ENCODE peak calls at places on chromosomes 3 and 15, in nine cellular contexts. One of them, this sample, is unnamed. For H3K4me1, the result is how much of the 10 kb centered on the place peaks cover.

GRCh38 chr3:190322604-190323240 is 476 bp upstream of the CLDN1 start:
- DNase-seq in cardiac muscle cell: peak
- DNase-seq in neural progenitor cell: no peak
- DNase-seq in BE2C: no peak
- DNase-seq in left ventricle myocardium inferior: no peak
- DNase-seq in heart right ventricle: no peak
- DNase-seq in CD8-positive, alpha-beta memory T cell: no peak
- DNase-seq in upper lobe of right lung: no peak
- DNase-seq in mesendoderm: no peak
- DNase-seq in this sample: no peak

GRCh38 chr3:105369501-105370371 is 3.0 kb downstream of the ALCAM start:
- DNase-seq in heart right ventricle: peak
- DNase-seq in cardiac muscle cell: peak
- DNase-seq in CD8-positive, alpha-beta memory T cell: peak
- DNase-seq in left ventricle myocardium inferior: peak
- DNase-seq in mesendoderm: peak
- DNase-seq in upper lobe of right lung: peak
- DNase-seq in neural progenitor cell: peak
- DNase-seq in BE2C: peak
- DNase-seq in this sample: peak

GRCh38 chr15:59372352-59373211 is at the start of gene MYO1E:
- DNase-seq in neural progenitor cell: peak
- DNase-seq in heart right ventricle: peak
- DNase-seq in BE2C: peak
- DNase-seq in CD8-positive, alpha-beta memory T cell: no peak
- DNase-seq in mesendoderm: peak
- DNase-seq in upper lobe of right lung: peak
- DNase-seq in left ventricle myocardium inferior: peak
- DNase-seq in cardiac muscle cell: peak
- DNase-seq in this sample: peak

GRCh38 chr3:107685383-107685782 is 162.6 kb downstream of the BBX start:
- DNase-seq in cardiac muscle cell: no peak
- DNase-seq in upper lobe of right lung: no peak
- DNase-seq in neural progenitor cell: no peak
- DNase-seq in BE2C: no peak
- DNase-seq in left ventricle myocardium inferior: no peak
- DNase-seq in mesendoderm: no peak
- DNase-seq in heart right ventricle: no peak
- DNase-seq in CD8-positive, alpha-beta memory T cell: no peak
- DNase-seq in this sample: no peak

GRCh38 chr3:141000691-141001090 is 50.5 kb upstream of the SPSB4 start:
- DNase-seq in neural progenitor cell: no peak
- DNase-seq in mesendoderm: peak
- DNase-seq in BE2C: no peak
- DNase-seq in left ventricle myocardium inferior: no peak
- DNase-seq in upper lobe of right lung: no peak
- DNase-seq in cardiac muscle cell: no peak
- DNase-seq in CD8-positive, alpha-beta memory T cell: no peak
- DNase-seq in heart right ventricle: no peak
- DNase-seq in this sample: no peak

GRCh38 chr3:129122697-129123055 is 1.1 kb upstream of the RAB43 start:
- DNase-seq in heart right ventricle: no peak
- DNase-seq in left ventricle myocardium inferior: no peak
- DNase-seq in neural progenitor cell: no peak
- DNase-seq in mesendoderm: peak
- DNase-seq in CD8-positive, alpha-beta memory T cell: no peak
- DNase-seq in cardiac muscle cell: peak
- DNase-seq in upper lobe of right lung: no peak
- DNase-seq in BE2C: no peak
- DNase-seq in this sample: no peak

GRCh38 chr15:82127581-82127980 is 81.8 kb upstream of the MEX3B start:
- DNase-seq in cardiac muscle cell: no peak
- DNase-seq in CD8-positive, alpha-beta memory T cell: no peak
- DNase-seq in mesendoderm: no peak
- DNase-seq in upper lobe of right lung: no peak
- DNase-seq in left ventricle myocardium inferior: no peak
- DNase-seq in heart right ventricle: no peak
- DNase-seq in neural progenitor cell: no peak
- DNase-seq in BE2C: no peak
- DNase-seq in this sample: no peak

GRCh38 chr3:177337548-177338331 is 140.5 kb upstream of the TBL1XR1 start:
- DNase-seq in left ventricle myocardium inferior: no peak
- DNase-seq in mesendoderm: no peak
- DNase-seq in cardiac muscle cell: peak
- DNase-seq in upper lobe of right lung: no peak
- DNase-seq in CD8-positive, alpha-beta memory T cell: peak
- DNase-seq in BE2C: no peak
- DNase-seq in heart right ventricle: no peak
- DNase-seq in neural progenitor cell: no peak
- DNase-seq in this sample: no peak

GRCh38 chr15:41989573-41990242 is 17.4 kb upstream of the EHD4 start:
- DNase-seq in mesendoderm: peak
- DNase-seq in cardiac muscle cell: peak
- DNase-seq in neural progenitor cell: peak
- DNase-seq in BE2C: peak
- DNase-seq in heart right ventricle: peak
- DNase-seq in left ventricle myocardium inferior: peak
- DNase-seq in upper lobe of right lung: peak
- DNase-seq in CD8-positive, alpha-beta memory T cell: peak
- DNase-seq in this sample: peak

GRCh38 chr15:27854601-27855000 is 244.5 kb downstream of the OCA2 start:
- DNase-seq in heart right ventricle: no peak
- DNase-seq in left ventricle myocardium inferior: no peak
- DNase-seq in mesendoderm: no peak
- DNase-seq in BE2C: no peak
- DNase-seq in cardiac muscle cell: no peak
- DNase-seq in neural progenitor cell: no peak
- DNase-seq in upper lobe of right lung: no peak
- DNase-seq in CD8-positive, alpha-beta memory T cell: no peak
- DNase-seq in this sample: no peak

GRCh38 chr3:171086914-171087313 is 60.4 kb upstream of the SLC2A2 start:
- DNase-seq in upper lobe of right lung: no peak
- DNase-seq in heart right ventricle: no peak
- DNase-seq in left ventricle myocardium inferior: no peak
- DNase-seq in mesendoderm: no peak
- DNase-seq in BE2C: no peak
- DNase-seq in cardiac muscle cell: no peak
- DNase-seq in neural progenitor cell: no peak
- DNase-seq in CD8-positive, alpha-beta memory T cell: no peak
- DNase-seq in this sample: no peak

GRCh38 chr15:56428821-56429458 is 36.0 kb downstream of the MNS1 start:
- DNase-seq in left ventricle myocardium inferior: no peak
- DNase-seq in cardiac muscle cell: peak
- DNase-seq in CD8-positive, alpha-beta memory T cell: no peak
- DNase-seq in neural progenitor cell: peak
- DNase-seq in BE2C: no peak
- DNase-seq in upper lobe of right lung: no peak
- DNase-seq in heart right ventricle: no peak
- DNase-seq in mesendoderm: peak
- DNase-seq in this sample: no peak

GRCh38 chr3:46962427-46962826 is 14.1 kb downstream of the CCDC12 start:
- DNase-seq in BE2C: no peak
- DNase-seq in heart right ventricle: no peak
- DNase-seq in CD8-positive, alpha-beta memory T cell: no peak
- DNase-seq in upper lobe of right lung: no peak
- DNase-seq in neural progenitor cell: no peak
- DNase-seq in mesendoderm: no peak
- DNase-seq in left ventricle myocardium inferior: no peak
- DNase-seq in cardiac muscle cell: no peak
- DNase-seq in this sample: no peak

GRCh38 chr15:20348291-20348899 is 193.2 kb downstream of the GOLGA6L6 start:
- DNase-seq in neural progenitor cell: no peak
- DNase-seq in upper lobe of right lung: no peak
- DNase-seq in heart right ventricle: no peak
- DNase-seq in CD8-positive, alpha-beta memory T cell: no peak
- DNase-seq in BE2C: no peak
- DNase-seq in cardiac muscle cell: no peak
- DNase-seq in mesendoderm: no peak
- DNase-seq in left ventricle myocardium inferior: no peak
- DNase-seq in this sample: no peak

GRCh38 chr15:20349774-20350498 is 191.7 kb downstream of the GOLGA6L6 start:
- DNase-seq in BE2C: no peak
- DNase-seq in mesendoderm: no peak
- DNase-seq in cardiac muscle cell: no peak
- DNase-seq in CD8-positive, alpha-beta memory T cell: no peak
- DNase-seq in left ventricle myocardium inferior: no peak
- DNase-seq in heart right ventricle: no peak
- DNase-seq in neural progenitor cell: no peak
- DNase-seq in upper lobe of right lung: peak
- DNase-seq in this sample: no peak

GRCh38 chr15:20351448-20351961 is 190.1 kb downstream of the GOLGA6L6 start:
- DNase-seq in neural progenitor cell: no peak
- DNase-seq in left ventricle myocardium inferior: no peak
- DNase-seq in mesendoderm: no peak
- DNase-seq in upper lobe of right lung: peak
- DNase-seq in BE2C: no peak
- DNase-seq in cardiac muscle cell: no peak
- DNase-seq in CD8-positive, alpha-beta memory T cell: no peak
- DNase-seq in heart right ventricle: no peak
- DNase-seq in this sample: peak

GRCh38 chr15:20346082-20346805 is 195.4 kb downstream of the GOLGA6L6 start:
- DNase-seq in upper lobe of right lung: peak
- DNase-seq in cardiac muscle cell: no peak
- DNase-seq in neural progenitor cell: no peak
- DNase-seq in heart right ventricle: no peak
- DNase-seq in left ventricle myocardium inferior: no peak
- DNase-seq in mesendoderm: no peak
- DNase-seq in BE2C: no peak
- DNase-seq in CD8-positive, alpha-beta memory T cell: no peak
- DNase-seq in this sample: no peak

DNA sequence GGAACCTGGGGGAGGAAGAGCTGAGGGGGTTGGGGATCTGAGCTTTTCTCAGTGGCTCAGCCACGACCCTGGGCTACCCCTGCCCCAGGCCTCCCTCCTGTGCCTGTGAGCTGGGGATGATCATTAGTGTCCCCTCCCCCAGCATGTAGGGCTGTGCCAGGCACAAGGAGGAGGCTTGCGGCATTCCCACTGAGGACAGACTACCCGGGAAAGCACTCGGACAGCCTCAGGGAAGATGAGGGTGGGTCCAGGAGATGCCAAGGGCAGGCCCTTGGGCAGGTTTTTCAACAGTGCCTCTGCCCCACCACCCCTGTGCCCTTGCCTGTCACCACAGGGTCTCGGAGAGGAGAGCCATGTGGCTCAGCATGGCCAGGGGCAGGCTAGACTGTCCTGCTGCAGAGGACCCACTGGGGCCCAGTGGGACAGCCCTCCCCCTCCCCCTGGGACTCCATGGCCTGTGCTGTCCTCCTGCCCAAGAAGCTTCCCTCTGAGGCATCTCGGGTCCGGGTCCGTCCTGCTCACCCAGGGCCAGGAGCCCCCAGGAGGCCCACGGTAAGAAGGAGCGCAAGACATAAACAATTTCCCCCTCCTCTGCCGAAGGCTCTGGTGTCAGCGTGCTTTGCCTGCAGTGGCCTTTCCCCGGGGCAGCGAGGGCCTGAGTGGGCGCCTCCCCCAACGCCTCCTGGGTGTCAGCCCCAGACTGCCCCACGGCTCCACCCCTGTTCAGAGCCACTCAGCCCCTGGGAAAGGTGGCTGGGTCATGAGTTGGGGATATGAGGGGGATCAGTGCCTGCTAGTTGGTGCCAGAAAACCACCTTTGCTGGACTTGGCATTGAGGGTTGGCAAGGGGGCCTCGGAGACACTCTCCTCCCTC is 192.5 kb downstream of the GOLGA6L6 start:
- DNase-seq in neural progenitor cell: no peak
- DNase-seq in left ventricle myocardium inferior: no peak
- DNase-seq in upper lobe of right lung: peak
- DNase-seq in heart right ventricle: no peak
- DNase-seq in mesendoderm: no peak
- DNase-seq in CD8-positive, alpha-beta memory T cell: no peak
- DNase-seq in cardiac muscle cell: no peak
- DNase-seq in BE2C: no peak
- DNase-seq in this sample: peak
- H3K4me3 ChIP-seq in neural progenitor cell: no peak
- H3K4me3 ChIP-seq in left ventricle myocardium inferior: no peak
- H3K4me3 ChIP-seq in upper lobe of right lung: no peak
- H3K4me3 ChIP-seq in heart right ventricle: no peak
- H3K4me3 ChIP-seq in mesendoderm: no peak
- H3K4me3 ChIP-seq in CD8-positive, alpha-beta memory T cell: no peak
- H3K4me3 ChIP-seq in cardiac muscle cell: no peak
- H3K4me3 ChIP-seq in BE2C: no peak
- H3K4me3 ChIP-seq in this sample: peak

GRCh38 chr3:37326144-37326543 is 151.8 kb upstream of the LRRFIP2 start:
- DNase-seq in BE2C: no peak
- DNase-seq in left ventricle myocardium inferior: no peak
- DNase-seq in upper lobe of right lung: no peak
- DNase-seq in CD8-positive, alpha-beta memory T cell: no peak
- DNase-seq in heart right ventricle: no peak
- DNase-seq in mesendoderm: no peak
- DNase-seq in neural progenitor cell: no peak
- DNase-seq in cardiac muscle cell: no peak
- DNase-seq in this sample: no peak
- H3K4me1 ChIP-seq in BE2C: under half
- H3K4me1 ChIP-seq in left ventricle myocardium inferior: under half
- H3K4me1 ChIP-seq in upper lobe of right lung: under half
- H3K4me1 ChIP-seq in CD8-positive, alpha-beta memory T cell: under half
- H3K4me1 ChIP-seq in heart right ventricle: under half
- H3K4me1 ChIP-seq in mesendoderm: under half
- H3K4me1 ChIP-seq in neural progenitor cell: under half
- H3K4me1 ChIP-seq in cardiac muscle cell: under half
- H3K4me1 ChIP-seq in this sample: under half

DNA sequence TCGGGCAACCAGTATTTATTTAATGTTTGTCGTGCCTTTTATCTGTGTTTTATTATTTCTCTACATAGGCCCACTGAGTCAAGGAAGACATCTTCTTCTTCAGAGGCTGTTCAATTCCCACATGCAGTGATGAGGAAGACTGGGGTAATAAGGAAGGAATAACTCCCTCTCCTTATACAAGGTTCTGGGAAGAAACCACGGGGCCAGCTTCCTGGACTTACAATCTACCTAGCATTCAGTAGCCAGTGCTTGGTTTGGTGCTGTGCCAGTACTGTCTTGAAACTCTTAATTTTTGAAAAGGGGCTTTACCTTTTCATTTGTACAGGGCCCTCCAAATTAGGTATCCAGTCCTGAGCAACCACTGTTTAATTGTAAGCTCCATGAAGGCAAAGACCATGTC is 51.2 kb downstream of the SRGAP3 start:
- DNase-seq in upper lobe of right lung: no peak
- DNase-seq in left ventricle myocardium inferior: no peak
- DNase-seq in neural progenitor cell: no peak
- DNase-seq in BE2C: no peak
- DNase-seq in heart right ventricle: no peak
- DNase-seq in CD8-positive, alpha-beta memory T cell: no peak
- DNase-seq in mesendoderm: no peak
- DNase-seq in cardiac muscle cell: no peak
- DNase-seq in this sample: no peak
- H3K4me3 ChIP-seq in upper lobe of right lung: no peak
- H3K4me3 ChIP-seq in left ventricle myocardium inferior: no peak
- H3K4me3 ChIP-seq in neural progenitor cell: no peak
- H3K4me3 ChIP-seq in BE2C: no peak
- H3K4me3 ChIP-seq in heart right ventricle: no peak
- H3K4me3 ChIP-seq in CD8-positive, alpha-beta memory T cell: no peak
- H3K4me3 ChIP-seq in mesendoderm: no peak
- H3K4me3 ChIP-seq in cardiac muscle cell: no peak
- H3K4me3 ChIP-seq in this sample: no peak

DNA sequence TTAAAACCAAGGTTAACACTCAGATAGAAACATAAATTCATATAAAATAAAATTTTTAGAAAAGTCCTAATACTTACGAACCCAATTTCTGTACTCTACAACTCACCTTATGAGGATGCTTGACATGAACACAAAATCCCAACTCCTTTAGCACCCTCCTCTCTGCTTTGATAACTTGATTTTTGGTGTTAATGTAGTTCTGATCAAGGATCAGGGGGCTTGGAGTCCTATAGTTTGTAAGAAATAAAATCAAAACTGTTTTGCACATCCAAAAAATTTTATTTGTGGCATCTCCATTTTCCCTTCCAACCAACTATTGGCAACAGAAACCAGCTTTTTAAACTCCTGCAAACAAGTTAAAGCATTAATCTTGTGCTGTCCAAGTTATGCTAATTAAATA is 7.0 kb downstream of the CCNL1 start:
- DNase-seq in left ventricle myocardium inferior: no peak
- DNase-seq in upper lobe of right lung: no peak
- DNase-seq in neural progenitor cell: no peak
- DNase-seq in cardiac muscle cell: no peak
- DNase-seq in heart right ventricle: no peak
- DNase-seq in CD8-positive, alpha-beta memory T cell: no peak
- DNase-seq in BE2C: no peak
- DNase-seq in mesendoderm: no peak
- DNase-seq in this sample: no peak
- H3K4me1 ChIP-seq in left ventricle myocardium inferior: half or more
- H3K4me1 ChIP-seq in upper lobe of right lung: under half
- H3K4me1 ChIP-seq in neural progenitor cell: under half
- H3K4me1 ChIP-seq in cardiac muscle cell: under half
- H3K4me1 ChIP-seq in heart right ventricle: under half
- H3K4me1 ChIP-seq in CD8-positive, alpha-beta memory T cell: half or more
- H3K4me1 ChIP-seq in BE2C: under half
- H3K4me1 ChIP-seq in mesendoderm: under half
- H3K4me1 ChIP-seq in this sample: under half

This sample was measured in endodermal cell.